ENCODE peak calls at places on chromosomes 3 and 15, in ten cellular contexts. Y is HCT116; J is neuronal stem cell; R is colonic mucosa; Z is Peyer's patch; U is CD8-positive, alpha-beta T cell; B is hepatocyte; A is H1; I is lower lobe of right lung; H is body of pancreas. G is an unnamed sample. For H3K4me1 and H3K9me3, the result is how much of the 10 kb centered on the place peaks cover.

GRCh38 chr3:154135511-154136173 is 14.5 kb downstream of the ARHGEF26 start:
- DNase-seq in Y (no peak), J (no peak), R (no peak), Z (no peak), U (no peak), B (no peak), A (no peak), I (no peak), H (peak), G (no peak)

GRCh38 chr3:105561875-105562274 is 195.2 kb downstream of the ALCAM start:
- DNase-seq in Y (no peak), J (no peak), R (peak), Z (no peak), U (no peak), B (peak), A (no peak), I (no peak), H (no peak), G (no peak)

GRCh38 chr15:36992454-36992853 is 107.9 kb downstream of the MEIS2 start:
- DNase-seq in Y (no peak), J (no peak), R (no peak), Z (no peak), U (no peak), B (no peak), A (no peak), I (no peak), H (no peak), G (no peak)

GRCh38 chr15:84402856-84403608 is 167.5 kb downstream of the GOLGA6L4 start:
- DNase-seq in Y (no peak), J (no peak), R (peak), Z (no peak), U (no peak), B (no peak), A (peak), I (no peak), H (no peak), G (no peak)

GRCh38 chr3:110519066-110519465 is 552.5 kb upstream of the NECTIN3 start:
- DNase-seq in Y (no peak), J (no peak), R (no peak), Z (no peak), U (no peak), B (no peak), A (no peak), I (no peak), H (no peak), G (no peak)

GRCh38 chr3:126960604-126960995 is 22.3 kb upstream of the PLXNA1 start:
- DNase-seq in Y (no peak), J (no peak), R (no peak), Z (no peak), U (no peak), B (no peak), A (no peak), I (no peak), H (no peak), G (no peak)

GRCh38 chr3:30786360-30786759 is 108.1 kb downstream of the GADL1 start:
- DNase-seq in Y (no peak), J (no peak), R (no peak), Z (no peak), U (no peak), B (no peak), A (no peak), I (no peak), H (no peak), G (no peak)

GRCh38 chr15:89876736-89877135 is 17.1 kb downstream of the AP3S2 start:
- DNase-seq in Y (no peak), J (no peak), R (no peak), Z (no peak), U (no peak), B (no peak), A (no peak), I (no peak), H (no peak), G (no peak)

GRCh38 chr3:161409069-161409468 is 37.8 kb upstream of the SPTSSB start:
- DNase-seq in Y (peak), J (peak), R (peak), Z (no peak), U (no peak), B (peak), A (no peak), I (no peak), H (peak), G (peak)

GRCh38 chr3:72892870-72893269 is 5.0 kb downstream of the GXYLT2 start:
- DNase-seq in Y (no peak), J (no peak), R (peak), Z (no peak), U (no peak), B (no peak), A (peak), I (no peak), H (no peak), G (no peak)

GRCh38 chr3:101138817-101139216 is 145.6 kb upstream of the ABI3BP start:
- DNase-seq in Y (no peak), J (no peak), R (no peak), Z (no peak), U (no peak), B (no peak), A (no peak), I (no peak), H (no peak), G (no peak)

GRCh38 chr15:44028349-44028748 is 166.7 kb downstream of the FRMD5 start:
- DNase-seq in Y (no peak), J (no peak), R (no peak), Z (no peak), U (no peak), B (no peak), A (no peak), I (no peak), H (no peak), G (no peak)

GRCh38 chr3:43870110-43870509 is 179.4 kb downstream of the ABHD5 start:
- DNase-seq in Y (no peak), J (no peak), R (no peak), Z (no peak), U (no peak), B (peak), A (no peak), I (no peak), H (peak), G (no peak)

GRCh38 chr3:99900248-99900647 is 82.6 kb downstream of the CMSS1 start:
- DNase-seq in Y (no peak), J (no peak), R (no peak), Z (no peak), U (no peak), B (no peak), A (no peak), I (no peak), H (no peak), G (no peak)

GRCh38 chr3:149641011-149641728 is 16.7 kb downstream of the WWTR1 start:
- DNase-seq in Y (no peak), J (no peak), R (no peak), Z (no peak), U (no peak), B (no peak), A (no peak), I (no peak), H (no peak), G (no peak)

GRCh38 chr15:73630796-73631471 is 2.3 kb downstream of the NPTN start:
- DNase-seq in Y (no peak), J (no peak), R (no peak), Z (no peak), U (no peak), B (peak), A (no peak), I (no peak), H (no peak), G (no peak)

GRCh38 chr3:79203144-79203519 is 564.7 kb downstream of the ROBO1 start:
- DNase-seq in Y (no peak), J (no peak), R (no peak), Z (no peak), U (no peak), B (no peak), A (no peak), I (no peak), H (no peak), G (no peak)

GRCh38 chr15:50248994-50249586 is 16.4 kb downstream of the HDC start:
- DNase-seq in Y (no peak), J (no peak), R (no peak), Z (no peak), U (no peak), B (no peak), A (no peak), I (no peak), H (no peak), G (no peak)

GRCh38 chr15:34348735-34349300 is 5.7 kb downstream of the NUTM1 start:
- DNase-seq in Y (no peak), J (no peak), R (no peak), Z (no peak), U (no peak), B (no peak), A (peak), I (no peak), H (no peak), G (no peak)

GRCh38 chr3:66195347-66195783 is 25.4 kb upstream of the SLC25A26 start:
- DNase-seq in Y (peak), J (no peak), R (peak), Z (peak), U (no peak), B (peak), A (peak), I (peak), H (peak), G (no peak)

GRCh38 chr15:25674948-25675347 is 188.2 kb downstream of the ATP10A start:
- DNase-seq in Y (no peak), J (no peak), R (no peak), Z (peak), U (no peak), B (no peak), A (no peak), I (no peak), H (no peak), G (no peak)

GRCh38 chr3:57298041-57298440 is 5.6 kb upstream of the ASB14 start:
- DNase-seq in Y (peak), J (no peak), R (no peak), Z (peak), U (no peak), B (peak), A (no peak), I (no peak), H (no peak), G (no peak)

GRCh38 chr15:41827290-41827879 is 507 bp upstream of the JMJD7 start:
- DNase-seq in Y (no peak), J (peak), R (peak), Z (peak), U (peak), B (peak), A (peak), I (no peak), H (no peak), G (peak)

GRCh38 chr3:174614046-174614445 is 245.1 kb upstream of the NAALADL2 start:
- DNase-seq in Y (no peak), J (no peak), R (no peak), Z (no peak), U (no peak), B (peak), A (no peak), I (no peak), H (no peak), G (no peak)

GRCh38 chr15:101296418-101297405 is 1.7 kb upstream of the SNRPA1 start:
- DNase-seq in Y (no peak), J (no peak), R (no peak), Z (no peak), U (no peak), B (no peak), A (no peak), I (no peak), H (no peak), G (no peak)

GRCh38 chr15:58921267-58921666 is 12.2 kb downstream of the SLTM start:
- DNase-seq in Y (no peak), J (no peak), R (no peak), Z (no peak), U (no peak), B (no peak), A (no peak), I (no peak), H (no peak), G (no peak)

GRCh38 chr3:160677459-160677901 is 520 bp downstream of the ARL14 start:
- DNase-seq in Y (no peak), J (no peak), R (peak), Z (no peak), U (no peak), B (no peak), A (no peak), I (no peak), H (peak), G (no peak)

GRCh38 chr15:58201536-58201935 is 63.4 kb downstream of the AQP9 start:
- DNase-seq in Y (no peak), J (no peak), R (no peak), Z (no peak), U (no peak), B (no peak), A (no peak), I (no peak), H (no peak), G (no peak)

GRCh38 chr15:63895194-63895593 is 61.4 kb upstream of the HERC1 start:
- DNase-seq in Y (no peak), J (no peak), R (no peak), Z (no peak), U (no peak), B (no peak), A (no peak), I (no peak), H (no peak), G (no peak)
- H3K4me1 ChIP-seq in Y (under half), J (under half), R (under half), Z (under half), U (half or more), B (under half), A (under half), I (half or more), H (under half), G (half or more)

DNA sequence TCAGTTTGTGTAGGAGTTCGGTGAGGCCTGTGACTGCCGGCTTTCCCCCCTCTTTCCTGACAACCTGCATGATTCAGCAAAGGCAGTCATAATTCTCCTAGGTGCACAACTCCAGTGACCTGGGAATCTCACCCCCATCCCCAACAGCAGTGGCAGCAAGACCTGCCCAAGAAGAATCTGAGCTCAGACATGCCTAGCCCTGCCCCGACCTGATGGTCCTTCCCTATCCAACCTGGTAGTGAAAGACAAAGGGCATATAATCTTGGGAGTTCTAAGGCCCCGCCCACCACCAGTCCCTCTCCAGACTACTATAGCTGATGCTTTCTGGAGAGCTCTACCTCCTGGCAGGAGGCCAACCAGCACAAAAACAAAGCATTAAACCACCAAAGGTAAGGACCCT is 44.2 kb upstream of the ZBED2 start:
- DNase-seq in Y (no peak), J (no peak), R (no peak), Z (no peak), U (no peak), B (no peak), A (no peak), I (no peak), H (no peak), G (no peak)
- H3K9me3 ChIP-seq in Y (under half), J (under half), R (under half), Z (under half), U (under half), B (under half), A (under half), I (under half), H (under half), G (under half)

GRCh38 chr15:99321477-99321876 is 70.2 kb downstream of the LRRC28 start:
- DNase-seq in Y (no peak), J (no peak), R (no peak), Z (no peak), U (no peak), B (no peak), A (no peak), I (no peak), H (no peak), G (no peak)

GRCh38 chr15:99324700-99325099 is 73.4 kb downstream of the LRRC28 start:
- DNase-seq in Y (no peak), J (no peak), R (no peak), Z (no peak), U (no peak), B (no peak), A (no peak), I (no peak), H (no peak), G (no peak)

GRCh38 chr15:99322643-99323405 is 71.5 kb downstream of the LRRC28 start:
- DNase-seq in Y (no peak), J (no peak), R (no peak), Z (no peak), U (no peak), B (no peak), A (no peak), I (no peak), H (no peak), G (no peak)

GRCh38 chr15:99324082-99324620 is 72.9 kb downstream of the LRRC28 start:
- DNase-seq in Y (peak), J (no peak), R (no peak), Z (no peak), U (no peak), B (no peak), A (no peak), I (no peak), H (no peak), G (no peak)

DNA sequence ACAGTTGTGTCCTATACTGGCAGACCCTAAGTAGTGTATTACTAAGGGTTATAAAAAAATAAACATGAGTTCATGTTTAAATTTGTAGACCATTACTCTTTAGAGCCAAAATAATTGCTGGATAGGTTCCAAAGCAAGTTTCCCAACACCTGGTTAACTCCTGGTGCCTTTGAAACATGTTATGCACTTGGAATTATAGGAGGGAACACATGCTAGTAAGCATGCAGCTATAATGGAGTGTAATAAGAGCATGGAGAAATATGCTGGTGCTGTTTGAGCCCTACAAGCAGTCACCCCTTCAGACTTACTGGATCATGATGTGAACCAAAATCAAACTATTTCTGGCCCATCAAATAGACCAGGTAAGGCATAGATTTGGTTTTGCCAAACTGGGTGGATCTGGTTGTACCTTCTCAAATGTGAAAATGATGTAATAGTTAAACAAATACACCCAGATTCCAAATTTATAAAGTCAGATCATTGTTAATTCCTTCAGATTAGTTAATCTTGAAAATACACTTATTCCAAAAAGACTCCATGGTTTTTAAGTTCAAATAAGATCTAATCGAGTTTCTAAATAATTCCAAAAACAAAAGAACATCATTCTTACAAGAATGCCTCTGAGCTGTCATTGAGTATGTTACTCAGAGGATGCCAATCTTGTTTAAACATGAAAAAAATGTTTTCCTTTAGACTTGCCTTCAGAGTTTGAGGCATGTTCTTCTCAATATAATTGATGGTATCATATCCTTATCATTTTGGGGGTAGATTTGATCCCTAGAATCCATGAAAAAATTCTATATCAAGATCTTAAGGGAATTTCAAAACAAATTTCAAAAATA is 69.3 kb downstream of the LRRC28 start:
- DNase-seq in Y (no peak), J (no peak), R (no peak), Z (no peak), U (no peak), B (no peak), A (no peak), I (no peak), H (no peak), G (no peak)
- H3K4me1 ChIP-seq in Y (under half), J (under half), R (under half), Z (under half), U (under half), B (under half), A (under half), I (under half), H (under half), G (under half)

DNA sequence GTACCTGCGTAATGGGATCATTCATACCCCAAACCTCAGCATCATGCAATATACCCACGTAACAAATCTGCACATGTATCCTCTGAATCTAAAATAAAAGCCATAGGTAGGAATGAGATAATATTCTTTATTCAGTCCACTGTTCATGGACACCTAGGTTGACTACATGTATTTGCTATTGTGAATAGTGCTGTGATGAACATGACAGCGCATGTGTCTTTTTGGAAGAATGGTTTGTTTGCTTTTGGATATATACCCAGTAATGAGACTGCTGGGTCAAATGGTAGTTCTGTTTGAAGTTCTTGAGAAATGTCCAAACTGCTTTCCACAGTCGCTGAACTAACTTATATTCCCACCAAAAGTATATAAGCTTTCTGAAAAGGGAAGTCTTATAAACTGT is 117.9 kb upstream of the FAM3D start:
- DNase-seq in Y (no peak), J (no peak), R (no peak), Z (no peak), U (no peak), B (no peak), A (no peak), I (no peak), H (no peak), G (no peak)
- H3K9me3 ChIP-seq in Y (under half), J (under half), R (under half), Z (under half), U (under half), B (under half), A (under half), I (under half), H (under half), G (under half)

GRCh38 chr3:134419966-134420321 is 45.7 kb upstream of the AMOTL2 start:
- DNase-seq in Y (no peak), J (no peak), R (no peak), Z (no peak), U (no peak), B (no peak), A (no peak), I (no peak), H (no peak), G (no peak)
- H3K4me1 ChIP-seq in Y (under half), J (under half), R (under half), Z (under half), U (under half), B (under half), A (under half), I (under half), H (under half), G (under half)

DNA sequence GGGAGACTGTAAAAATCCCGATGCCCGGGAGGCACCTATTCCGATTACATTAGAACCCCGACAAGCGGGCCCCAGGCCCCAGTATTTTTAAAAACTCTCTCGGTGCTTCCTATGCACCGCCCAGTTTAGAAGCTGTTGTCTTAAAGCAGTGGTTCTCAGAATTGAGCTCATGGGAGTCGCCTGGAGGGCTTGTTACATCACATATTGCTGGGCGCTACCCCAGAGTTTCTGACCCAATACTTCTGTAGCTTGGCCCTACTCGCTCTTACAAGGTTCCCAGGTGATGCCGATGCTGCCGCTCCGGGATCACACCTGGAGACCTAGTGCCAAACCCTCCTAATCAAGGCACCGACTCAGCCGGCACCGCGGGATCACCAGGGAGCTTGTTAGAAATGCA is 35.2 kb downstream of the CPN2 start:
- DNase-seq in Y (no peak), J (no peak), R (no peak), Z (no peak), U (no peak), B (no peak), A (no peak), I (no peak), H (no peak), G (no peak)
- H3K9me3 ChIP-seq in Y (under half), J (under half), R (under half), Z (under half), U (under half), B (under half), A (under half), I (under half), H (under half), G (under half)